ENCODE peak calls at places on chromosome 10, in eight cellular contexts. T, Y, J, I, X, R, O and F are unnamed samples.

GRCh38 chr10:131786756-131787605 is 113.8 kb upstream of the PPP2R2D start:
- DNase-seq in X (no peak), O (no peak), R (peak), T (peak), I (no peak), Y (peak), J (peak), F (peak)

GRCh38 chr10:92690211-92691041 is 671 bp downstream of the HHEX start:
- DNase-seq in R (peak), J (peak), X (no peak), O (peak), Y (no peak), I (no peak), T (peak), F (no peak)

GRCh38 chr10:36063396-36063795 is 421.3 kb upstream of the FZD8 start:
- DNase-seq in O (no peak), Y (no peak), R (no peak), T (no peak), I (no peak), X (no peak), J (no peak), F (no peak)

GRCh38 chr10:47022311-47023131 is 111.3 kb downstream of the PTPN20 start:
- DNase-seq in J (no peak), Y (no peak), R (no peak), O (no peak), T (no peak), I (no peak), X (no peak), F (peak)

GRCh38 chr10:122648599-122649428 is 50.8 kb downstream of the C10orf120 start:
- DNase-seq in J (peak), I (no peak), O (no peak), Y (peak), X (no peak), R (peak), T (peak), F (peak)

GRCh38 chr10:74432841-74433594 is 282.0 kb downstream of the ADK start:
- DNase-seq in X (no peak), I (no peak), O (no peak), J (peak), R (peak), T (peak), Y (no peak), F (no peak)

GRCh38 chr10:99661370-99661749 is 2.1 kb downstream of the ENTPD7 start:
- DNase-seq in T (peak), X (peak), O (no peak), J (no peak), R (peak), I (no peak), Y (no peak), F (no peak)

GRCh38 chr10:29223311-29223710 is 65.6 kb upstream of the LYZL1 start:
- DNase-seq in X (no peak), T (no peak), J (no peak), R (no peak), O (no peak), I (no peak), Y (no peak), F (no peak)

GRCh38 chr10:28393956-28394568 is 91.2 kb upstream of the MPP7 start:
- DNase-seq in I (peak), R (peak), J (peak), X (no peak), T (peak), Y (peak), O (peak), F (no peak)

GRCh38 chr10:118496525-118496924 is 98.9 kb downstream of the PRLHR start:
- DNase-seq in O (no peak), Y (no peak), R (no peak), T (no peak), I (no peak), J (no peak), X (no peak), F (no peak)

GRCh38 chr10:98246911-98247820 is 20.8 kb downstream of the LOXL4 start:
- DNase-seq in X (peak), T (no peak), R (peak), O (no peak), J (no peak), Y (no peak), I (peak), F (no peak)

GRCh38 chr10:10605551-10606081 is 412.1 kb upstream of the CELF2 start:
- DNase-seq in I (peak), O (peak), R (peak), J (no peak), T (peak), X (no peak), Y (no peak), F (no peak)

GRCh38 chr10:52443419-52444388 is 129.6 kb downstream of the DKK1 start:
- DNase-seq in T (peak), J (no peak), Y (no peak), X (peak), R (peak), I (no peak), O (no peak), F (no peak)

GRCh38 chr10:83544049-83544448 is 595.3 kb upstream of the GHITM start:
- DNase-seq in I (no peak), X (no peak), T (no peak), R (no peak), Y (no peak), J (no peak), O (no peak), F (no peak)

GRCh38 chr10:58457761-58458616 is 54.7 kb upstream of the BICC1 start:
- DNase-seq in O (peak), I (peak), J (no peak), T (peak), R (peak), Y (no peak), X (no peak), F (no peak)

GRCh38 chr10:63210611-63211196 is 77.6 kb downstream of the NRBF2 start:
- DNase-seq in O (no peak), Y (no peak), X (no peak), J (no peak), R (peak), I (no peak), T (no peak), F (no peak)

DNA sequence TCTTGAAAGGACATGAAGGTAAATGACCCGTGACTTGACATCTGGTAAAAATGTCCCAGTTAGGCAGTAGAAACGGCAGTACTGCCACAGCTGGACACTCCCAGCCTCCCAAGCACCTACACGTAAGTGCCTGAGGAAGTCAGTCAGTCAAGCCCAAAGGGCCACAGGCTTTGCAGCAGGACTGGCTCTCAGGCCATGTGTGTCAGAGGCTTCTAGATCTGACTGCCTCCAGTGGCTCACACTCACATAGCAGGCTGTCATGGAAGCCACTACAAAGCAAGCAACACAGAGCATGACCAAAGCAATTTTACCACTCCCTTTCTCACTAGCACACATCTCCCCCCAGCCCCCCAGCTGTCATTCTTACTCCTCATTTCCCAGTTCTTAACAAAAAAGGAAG is 17.8 kb upstream of the CCNJ start:
- DNase-seq in R (no peak), I (no peak), J (no peak), Y (no peak), X (no peak), T (peak), O (no peak), F (no peak)
- TF ChIP-seq CTCF in R (peak), I (no peak), J (peak), Y (no peak), X (peak), T (peak), O (no peak), F (no peak)

GRCh38 chr10:121469797-121470606 is 128.2 kb downstream of the FGFR2 start:
- DNase-seq in O (no peak), J (no peak), T (peak), Y (no peak), X (no peak), R (no peak), I (no peak), F (no peak)
- H3K4me3 ChIP-seq in O (no peak), J (no peak), T (no peak), Y (no peak), X (no peak), R (no peak), I (no peak), F (no peak)

GRCh38 chr10:12348870-12349627 is at the start of gene CAMK1D:
- DNase-seq in I (peak), T (peak), X (no peak), O (peak), J (peak), Y (peak), R (peak), F (peak)
- TF ChIP-seq CTCF in I (no peak), T (peak), X (no peak), O (no peak), J (peak), Y (peak), R (peak), F (peak)

GRCh38 chr10:72318383-72319262 is 36.1 kb downstream of the DNAJB12 start:
- DNase-seq in T (no peak), I (no peak), R (peak), O (no peak), X (no peak), Y (no peak), J (no peak), F (no peak)
- H3K4me3 ChIP-seq in T (no peak), I (no peak), R (no peak), O (no peak), X (peak), Y (peak), J (no peak), F (peak)

DNA sequence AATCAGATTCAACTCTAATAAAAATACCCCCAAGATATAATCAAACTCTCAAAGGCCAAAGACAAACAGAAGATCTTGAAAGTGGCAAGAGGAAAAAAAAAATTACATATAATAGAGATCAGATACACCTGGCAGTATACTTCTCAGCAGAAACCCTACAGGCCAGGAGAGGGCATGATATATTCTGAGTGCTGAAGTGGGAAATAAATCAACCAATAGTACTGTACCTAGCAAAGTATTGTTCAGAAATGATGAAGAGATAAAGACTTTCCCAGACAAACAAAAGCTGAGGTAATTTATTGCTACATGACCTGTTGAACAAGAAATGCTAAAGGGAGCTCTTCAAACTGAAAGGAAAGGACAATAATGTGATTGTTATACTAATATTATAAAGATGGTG is 291.9 kb downstream of the SH2D4B start:
- DNase-seq in O (no peak), X (no peak), Y (no peak), I (no peak), T (no peak), R (no peak), J (no peak), F (no peak)
- TF ChIP-seq CTCF in O (no peak), X (no peak), Y (no peak), I (no peak), T (no peak), R (no peak), J (no peak), F (no peak)

DNA sequence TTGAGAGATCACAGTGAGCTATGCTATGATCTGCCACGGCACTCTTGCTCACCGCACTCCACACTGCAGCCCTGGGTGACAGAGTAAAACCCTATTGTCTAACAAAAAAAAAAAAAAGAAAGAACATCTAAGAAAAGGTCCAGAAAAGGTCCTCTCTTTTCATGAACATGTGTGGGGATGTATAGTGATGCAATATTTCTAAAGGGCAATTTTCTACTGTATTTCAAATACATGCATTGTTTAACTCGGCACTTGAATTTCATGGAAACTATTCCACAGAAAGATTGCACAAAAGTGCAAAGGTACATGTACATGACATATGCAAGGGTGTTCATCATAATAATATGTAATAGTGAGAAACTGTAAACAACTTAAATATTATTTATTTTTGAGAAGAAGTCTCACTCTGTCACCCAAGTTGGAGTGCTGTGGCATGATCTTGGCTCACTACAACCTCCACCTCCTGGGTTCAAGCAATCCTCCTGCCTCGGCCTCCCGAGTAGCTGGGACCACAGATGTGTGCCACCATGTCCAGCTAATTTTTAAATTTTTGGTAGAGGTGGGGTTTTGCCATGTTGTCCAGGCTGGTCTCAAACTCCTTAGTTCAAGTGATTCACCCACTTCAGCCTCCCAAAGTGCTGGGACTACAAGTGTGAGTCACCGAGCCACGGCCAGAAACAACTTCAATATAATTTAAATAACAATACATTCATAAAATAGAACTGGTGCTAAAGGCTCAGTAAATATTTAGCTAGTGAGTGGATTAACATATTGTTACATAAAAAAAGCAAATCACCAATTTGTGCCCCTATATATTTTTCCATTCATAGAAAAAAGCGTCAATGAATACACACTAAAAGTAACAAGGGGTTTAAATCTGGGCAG is 1.3 kb upstream of the PPRC1 start:
- DNase-seq in I (no peak), R (peak), T (peak), X (no peak), O (no peak), J (no peak), Y (no peak), F (no peak)
- H3K4me3 ChIP-seq in I (no peak), R (no peak), T (no peak), X (no peak), O (no peak), J (no peak), Y (no peak), F (no peak)